ENCODE peak calls at places on chromosomes 1 and 21, in nine cellular contexts. P, U, L, D, E, T, Q, J and R are unnamed samples.

GRCh38 chr1:78143152-78143551 is 97.4 kb downstream of the GIPC2 start:
- DNase-seq in P (no peak), U (no peak), L (no peak), D (no peak), E (no peak), T (no peak), Q (no peak), J (no peak), R (no peak)

GRCh38 chr1:41804176-41804575 is 114.5 kb downstream of the HIVEP3 start:
- DNase-seq in P (no peak), U (no peak), L (no peak), D (no peak), E (peak), T (no peak), Q (peak), J (no peak), R (peak)

GRCh38 chr1:160752926-160753325 is 13.9 kb downstream of the SLAMF7 start:
- DNase-seq in P (no peak), U (no peak), L (no peak), D (no peak), E (no peak), T (no peak), Q (no peak), J (no peak), R (no peak)

GRCh38 chr1:37020653-37021277 is 13.6 kb downstream of the GRIK3 start:
- DNase-seq in P (no peak), U (no peak), L (no peak), D (no peak), E (peak), T (no peak), Q (no peak), J (peak), R (no peak)

GRCh38 chr1:220906561-220907334 is 27.5 kb downstream of the HLX start:
- DNase-seq in P (no peak), U (no peak), L (no peak), D (no peak), E (no peak), T (no peak), Q (no peak), J (no peak), R (no peak)

GRCh38 chr1:9731561-9731960 is 80.0 kb downstream of the PIK3CD start:
- DNase-seq in P (no peak), U (no peak), L (no peak), D (no peak), E (no peak), T (no peak), Q (no peak), J (no peak), R (no peak)

GRCh38 chr1:89484097-89485038 is 40.3 kb upstream of the LRRC8B start:
- DNase-seq in P (no peak), U (no peak), L (no peak), D (no peak), E (no peak), T (no peak), Q (no peak), J (no peak), R (no peak)

GRCh38 chr1:78840447-78841251 is 165.9 kb downstream of the ADGRL4 start:
- DNase-seq in P (no peak), U (no peak), L (peak), D (no peak), E (no peak), T (peak), Q (no peak), J (no peak), R (no peak)

GRCh38 chr1:28926629-28927441 is 12.5 kb downstream of the EPB41 start:
- DNase-seq in P (no peak), U (no peak), L (no peak), D (no peak), E (peak), T (no peak), Q (peak), J (peak), R (peak)

GRCh38 chr1:157240495-157241184 is 102.4 kb upstream of the ETV3 start:
- DNase-seq in P (peak), U (no peak), L (no peak), D (no peak), E (no peak), T (no peak), Q (no peak), J (no peak), R (no peak)

GRCh38 chr1:228377664-228378452 is 28.8 kb downstream of the TRIM11 start:
- DNase-seq in P (peak), U (peak), L (no peak), D (no peak), E (peak), T (no peak), Q (no peak), J (peak), R (no peak)

GRCh38 chr1:223175633-223176032 is 32.6 kb upstream of the TLR5 start:
- DNase-seq in P (no peak), U (no peak), L (no peak), D (no peak), E (no peak), T (no peak), Q (no peak), J (no peak), R (no peak)

GRCh38 chr1:23010734-23011449 is 4.8 kb downstream of the TEX46 start:
- DNase-seq in P (no peak), U (no peak), L (no peak), D (no peak), E (no peak), T (no peak), Q (no peak), J (no peak), R (no peak)

GRCh38 chr1:47439151-47440051 is 1.6 kb downstream of the FOXD2 start:
- DNase-seq in P (peak), U (no peak), L (no peak), D (no peak), E (no peak), T (no peak), Q (no peak), J (no peak), R (no peak)

GRCh38 chr21:38037416-38037815 is 121.2 kb upstream of the KCNJ6 start:
- DNase-seq in P (no peak), U (no peak), L (no peak), D (no peak), E (no peak), T (no peak), Q (no peak), J (no peak), R (no peak)

GRCh38 chr1:207748737-207749528 is 2.9 kb upstream of the CD46 start:
- DNase-seq in P (no peak), U (no peak), L (no peak), D (no peak), E (no peak), T (no peak), Q (no peak), J (no peak), R (no peak)

GRCh38 chr1:162144853-162145252 is 75.4 kb downstream of the NOS1AP start:
- DNase-seq in P (no peak), U (no peak), L (no peak), D (no peak), E (no peak), T (no peak), Q (no peak), J (no peak), R (no peak)

GRCh38 chr1:156498447-156499193 is 2.0 kb downstream of the MEF2D start:
- DNase-seq in P (no peak), U (peak), L (no peak), D (peak), E (no peak), T (no peak), Q (no peak), J (no peak), R (no peak)

GRCh38 chr1:29557701-29558445 is 321.6 kb downstream of the PTPRU start:
- DNase-seq in P (no peak), U (no peak), L (no peak), D (no peak), E (no peak), T (no peak), Q (no peak), J (no peak), R (no peak)

GRCh38 chr1:147781056-147781471 is 20.7 kb upstream of the GJA5 start:
- DNase-seq in P (no peak), U (no peak), L (no peak), D (no peak), E (no peak), T (no peak), Q (no peak), J (no peak), R (no peak)

GRCh38 chr1:232901255-232901654 is 49.2 kb upstream of the NTPCR start:
- DNase-seq in P (no peak), U (no peak), L (no peak), D (no peak), E (no peak), T (no peak), Q (no peak), J (no peak), R (no peak)

GRCh38 chr1:228792601-228793000 is 57.3 kb downstream of the RHOU start:
- DNase-seq in P (no peak), U (no peak), L (no peak), D (peak), E (no peak), T (no peak), Q (no peak), J (no peak), R (no peak)

GRCh38 chr1:61388586-61388985 is 306.2 kb downstream of the NFIA start:
- DNase-seq in P (no peak), U (no peak), L (no peak), D (no peak), E (no peak), T (peak), Q (no peak), J (no peak), R (no peak)

GRCh38 chr1:53306168-53306567 is 21.7 kb downstream of the LRP8 start:
- DNase-seq in P (no peak), U (no peak), L (no peak), D (no peak), E (no peak), T (no peak), Q (no peak), J (no peak), R (no peak)

GRCh38 chr1:29211086-29212030 is 19.4 kb downstream of the MECR start:
- DNase-seq in P (no peak), U (no peak), L (no peak), D (no peak), E (no peak), T (no peak), Q (no peak), J (no peak), R (no peak)

GRCh38 chr1:59322394-59323179 is 25.7 kb downstream of the FGGY start:
- DNase-seq in P (no peak), U (no peak), L (no peak), D (no peak), E (no peak), T (no peak), Q (no peak), J (no peak), R (no peak)

GRCh38 chr1:54609301-54609921 is 13.9 kb downstream of the FAM151A start:
- DNase-seq in P (no peak), U (no peak), L (no peak), D (no peak), E (no peak), T (no peak), Q (no peak), J (no peak), R (no peak)

GRCh38 chr1:235207202-235207565 is 46.1 kb upstream of the RBM34 start:
- DNase-seq in P (no peak), U (no peak), L (no peak), D (no peak), E (peak), T (no peak), Q (peak), J (peak), R (no peak)

GRCh38 chr1:246567258-246568235 is 1.3 kb downstream of the CNST start:
- DNase-seq in P (no peak), U (no peak), L (no peak), D (no peak), E (no peak), T (peak), Q (no peak), J (no peak), R (no peak)

GRCh38 chr1:31216016-31216415 is 23.7 kb downstream of the NKAIN1 start:
- DNase-seq in P (no peak), U (no peak), L (peak), D (no peak), E (no peak), T (no peak), Q (no peak), J (no peak), R (no peak)